ENCODE peak calls at places on chromosomes 2 and 18, in four cellular contexts. One of them, this sample, is unnamed.

GRCh38 chr2:2557448-2557847 is 226.4 kb upstream of the MYT1L start:
- DNase-seq in K562: no peak
- DNase-seq in SK-N-SH: no peak
- DNase-seq in WTC11: no peak
- DNase-seq in this sample: no peak

GRCh38 chr2:23497063-23497462 is 112.1 kb downstream of the KLHL29 start:
- DNase-seq in WTC11: peak; percentile 47
- DNase-seq in SK-N-SH: no peak
- DNase-seq in K562: no peak
- DNase-seq in this sample: no peak

GRCh38 chr2:10410716-10411437 is 37.2 kb downstream of the ODC1 start:
- DNase-seq in K562: no peak
- DNase-seq in WTC11: no peak
- DNase-seq in SK-N-SH: no peak
- DNase-seq in this sample: no peak

GRCh38 chr2:215505044-215505786 is 69.3 kb upstream of the FN1 start:
- DNase-seq in WTC11: no peak
- DNase-seq in K562: peak; percentile 41
- DNase-seq in SK-N-SH: no peak
- DNase-seq in this sample: no peak

GRCh38 chr2:174499365-174499764 is 12.5 kb upstream of the GPR155 start:
- DNase-seq in K562: no peak
- DNase-seq in SK-N-SH: no peak
- DNase-seq in WTC11: no peak
- DNase-seq in this sample: no peak

GRCh38 chr2:231679906-231680283 is 28.4 kb upstream of the PTMA start:
- DNase-seq in SK-N-SH: no peak
- DNase-seq in WTC11: no peak
- DNase-seq in K562: no peak
- DNase-seq in this sample: no peak

GRCh38 chr2:167862296-167862695 is 385.1 kb downstream of the STK39 start:
- DNase-seq in WTC11: no peak
- DNase-seq in SK-N-SH: no peak
- DNase-seq in K562: no peak
- DNase-seq in this sample: no peak

GRCh38 chr2:94872676-94873361 is 1.6 kb downstream of the TEKT4 start:
- DNase-seq in SK-N-SH: peak; percentile 7
- DNase-seq in K562: no peak
- DNase-seq in WTC11: no peak
- DNase-seq in this sample: no peak

GRCh38 chr2:231677632-231678104 is 30.7 kb upstream of the PTMA start:
- DNase-seq in SK-N-SH: peak; percentile 80
- DNase-seq in WTC11: peak; percentile 87
- DNase-seq in K562: peak; percentile 37
- DNase-seq in this sample: no peak

GRCh38 chr2:223855426-223855825 is 18.0 kb upstream of the AP1S3 start:
- DNase-seq in SK-N-SH: no peak
- DNase-seq in WTC11: no peak
- DNase-seq in K562: no peak
- DNase-seq in this sample: no peak

GRCh38 chr18:67551146-67551545 is 34.6 kb upstream of the DSEL start:
- DNase-seq in K562: no peak
- DNase-seq in WTC11: no peak
- DNase-seq in SK-N-SH: no peak
- DNase-seq in this sample: no peak

GRCh38 chr2:178241852-178242551 is 47.7 kb downstream of the OSBPL6 start:
- DNase-seq in SK-N-SH: peak; percentile 37
- DNase-seq in WTC11: no peak
- DNase-seq in K562: peak; percentile 33
- DNase-seq in this sample: no peak

GRCh38 chr2:45821558-45822271 is 170.2 kb downstream of the PRKCE start:
- DNase-seq in WTC11: no peak
- DNase-seq in K562: no peak
- DNase-seq in SK-N-SH: no peak
- DNase-seq in this sample: no peak

GRCh38 chr2:6993230-6993640 is 76.0 kb downstream of the RNF144A start:
- DNase-seq in K562: no peak
- DNase-seq in SK-N-SH: peak; percentile 83
- DNase-seq in WTC11: no peak
- DNase-seq in this sample: no peak

GRCh38 chr2:1795261-1795828 is 51.0 kb upstream of the PXDN start:
- DNase-seq in WTC11: no peak
- DNase-seq in K562: no peak
- DNase-seq in SK-N-SH: no peak
- DNase-seq in this sample: no peak

GRCh38 chr2:152600698-152601097 is 116.6 kb downstream of the PRPF40A start:
- DNase-seq in WTC11: no peak
- DNase-seq in K562: no peak
- DNase-seq in SK-N-SH: no peak
- DNase-seq in this sample: no peak

GRCh38 chr2:188969236-188970032 is 4.7 kb upstream of the COL3A1 start:
- DNase-seq in WTC11: no peak
- DNase-seq in K562: no peak
- DNase-seq in SK-N-SH: no peak
- DNase-seq in this sample: no peak

GRCh38 chr18:50594931-50595330 is 35.0 kb downstream of the MAPK4 start:
- DNase-seq in SK-N-SH: no peak
- DNase-seq in K562: no peak
- DNase-seq in WTC11: no peak
- DNase-seq in this sample: no peak

GRCh38 chr2:106183093-106183837 is 10.8 kb downstream of the UXS1 start:
- DNase-seq in K562: no peak
- DNase-seq in SK-N-SH: no peak
- DNase-seq in WTC11: no peak
- DNase-seq in this sample: no peak

GRCh38 chr2:108806362-108806761 is 19.8 kb downstream of the CCDC138 start:
- DNase-seq in K562: no peak
- DNase-seq in SK-N-SH: peak; percentile 73
- DNase-seq in WTC11: no peak
- DNase-seq in this sample: no peak

GRCh38 chr2:150644298-150645067 is 157.0 kb upstream of the RND3 start:
- DNase-seq in K562: no peak
- DNase-seq in WTC11: no peak
- DNase-seq in SK-N-SH: no peak
- DNase-seq in this sample: no peak

GRCh38 chr18:49561377-49562193 is at the start of gene LIPG:
- DNase-seq in WTC11: peak; percentile 67
- DNase-seq in SK-N-SH: peak; percentile 66
- DNase-seq in K562: peak; percentile 78
- DNase-seq in this sample: no peak
- TF ChIP-seq USF1 in WTC11: peak; percentile 76
- TF ChIP-seq USF1 in SK-N-SH: no peak
- TF ChIP-seq USF1 in K562: peak; percentile 27
- TF ChIP-seq USF1 in this sample: no peak

GRCh38 chr2:30073523-30073922 is 73.3 kb upstream of the YPEL5 start:
- DNase-seq in WTC11: no peak
- DNase-seq in K562: no peak
- DNase-seq in SK-N-SH: no peak
- DNase-seq in this sample: no peak

GRCh38 chr2:30074023-30074422 is 72.8 kb upstream of the YPEL5 start:
- DNase-seq in K562: no peak
- DNase-seq in SK-N-SH: no peak
- DNase-seq in WTC11: no peak
- DNase-seq in this sample: no peak

GRCh38 chr2:30072250-30072842 is 74.5 kb upstream of the YPEL5 start:
- DNase-seq in WTC11: peak; percentile 81
- DNase-seq in SK-N-SH: peak; percentile 82
- DNase-seq in K562: peak; percentile 63
- DNase-seq in this sample: peak; percentile 16

GRCh38 chr2:30068067-30068466 is 78.7 kb upstream of the YPEL5 start:
- DNase-seq in K562: no peak
- DNase-seq in WTC11: no peak
- DNase-seq in SK-N-SH: no peak
- DNase-seq in this sample: no peak
- TF ChIP-seq USF1 in K562: no peak
- TF ChIP-seq USF1 in WTC11: no peak
- TF ChIP-seq USF1 in SK-N-SH: no peak
- TF ChIP-seq USF1 in this sample: no peak

DNA sequence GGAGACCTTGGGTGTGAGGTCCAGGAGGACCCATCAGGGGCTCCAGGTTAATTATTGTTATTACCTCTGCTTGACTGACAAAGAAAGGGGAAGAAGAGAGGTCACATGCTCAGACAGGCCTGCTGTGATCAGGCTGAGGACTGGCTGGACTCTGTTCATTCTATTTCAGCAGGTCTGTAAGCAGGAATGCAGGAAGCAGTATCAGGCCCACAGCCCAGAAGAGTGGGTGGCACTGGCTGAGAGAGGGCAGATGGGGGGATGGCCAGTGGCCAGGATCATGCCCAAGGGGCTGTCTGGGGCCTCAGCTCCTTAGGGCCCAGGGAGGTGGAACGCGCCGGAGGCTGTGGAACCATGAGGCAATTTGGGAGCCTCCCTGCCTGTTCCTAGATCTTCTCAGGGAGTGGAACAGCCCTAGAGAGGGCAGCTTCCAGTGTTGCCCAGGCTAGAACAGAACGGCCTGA is 43.7 kb upstream of the ZBTB7C start:
- DNase-seq in K562: no peak
- DNase-seq in WTC11: no peak
- DNase-seq in SK-N-SH: no peak
- DNase-seq in this sample: no peak
- TF ChIP-seq USF1 in K562: no peak
- TF ChIP-seq USF1 in WTC11: no peak
- TF ChIP-seq USF1 in SK-N-SH: no peak
- TF ChIP-seq USF1 in this sample: no peak

DNA sequence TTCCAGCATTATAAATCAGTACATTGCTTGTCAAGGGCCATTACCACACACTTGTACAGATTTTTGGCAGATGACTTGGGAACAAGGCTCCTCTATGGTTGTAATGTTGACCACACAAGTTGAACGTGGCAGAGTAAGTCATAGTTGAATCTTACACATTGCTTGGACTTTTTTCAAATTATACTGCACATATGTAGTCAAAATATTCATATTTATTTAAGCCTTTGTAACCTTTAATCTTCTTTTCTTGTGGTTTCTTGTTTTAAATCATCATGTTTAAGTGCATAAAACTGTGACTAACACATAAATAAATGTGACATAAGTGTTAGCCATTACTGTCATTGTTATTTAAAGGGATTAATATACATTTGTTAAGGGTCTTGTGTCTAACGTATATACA is 52.1 kb upstream of the EPB41L5 start:
- DNase-seq in WTC11: no peak
- DNase-seq in SK-N-SH: no peak
- DNase-seq in K562: no peak
- DNase-seq in this sample: no peak
- TF ChIP-seq USF1 in WTC11: no peak
- TF ChIP-seq USF1 in SK-N-SH: no peak
- TF ChIP-seq USF1 in K562: no peak
- TF ChIP-seq USF1 in this sample: no peak

GRCh38 chr2:37387143-37387835 is 42.9 kb downstream of the QPCT start:
- DNase-seq in SK-N-SH: peak; percentile 29
- DNase-seq in WTC11: no peak
- DNase-seq in K562: no peak
- DNase-seq in this sample: no peak
- TF ChIP-seq USF1 in SK-N-SH: no peak
- TF ChIP-seq USF1 in WTC11: no peak
- TF ChIP-seq USF1 in K562: no peak
- TF ChIP-seq USF1 in this sample: no peak

GRCh38 chr18:79902640-79903039 is 48.8 kb downstream of the SLC66A2 start:
- DNase-seq in WTC11: no peak
- DNase-seq in K562: no peak
- DNase-seq in SK-N-SH: no peak
- DNase-seq in this sample: no peak
- TF ChIP-seq USF1 in WTC11: no peak
- TF ChIP-seq USF1 in K562: no peak
- TF ChIP-seq USF1 in SK-N-SH: no peak
- TF ChIP-seq USF1 in this sample: no peak

GRCh38 chr2:101114815-101115214 is 36.4 kb downstream of the TBC1D8 start:
- DNase-seq in K562: no peak
- DNase-seq in SK-N-SH: no peak
- DNase-seq in WTC11: no peak
- DNase-seq in this sample: no peak
- TF ChIP-seq USF1 in K562: no peak
- TF ChIP-seq USF1 in SK-N-SH: no peak
- TF ChIP-seq USF1 in WTC11: no peak
- TF ChIP-seq USF1 in this sample: no peak

DNA sequence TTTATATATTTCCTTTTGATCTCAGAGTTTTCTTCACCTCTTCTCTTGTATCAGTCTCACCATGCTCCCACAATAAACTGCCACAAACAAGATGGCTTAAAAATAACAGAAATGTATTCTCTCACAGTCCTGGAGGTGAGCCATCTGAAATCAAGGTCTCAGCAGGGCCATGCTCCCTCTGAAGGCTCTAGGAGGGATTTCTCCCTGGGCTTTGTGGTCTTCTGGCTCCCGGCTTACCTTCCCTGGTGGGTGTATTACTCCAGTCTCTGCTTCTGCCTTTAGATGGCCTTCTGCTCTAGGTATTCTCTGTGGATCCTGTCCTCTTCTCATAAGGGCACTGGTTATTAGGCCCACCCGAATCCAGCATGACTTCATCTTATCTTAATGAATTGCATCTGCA is 994.7 kb upstream of the POU3F3 start:
- DNase-seq in SK-N-SH: no peak
- DNase-seq in WTC11: no peak
- DNase-seq in K562: no peak
- DNase-seq in this sample: no peak
- TF ChIP-seq USF1 in SK-N-SH: no peak
- TF ChIP-seq USF1 in WTC11: no peak
- TF ChIP-seq USF1 in K562: no peak
- TF ChIP-seq USF1 in this sample: no peak